ENCODE peak calls at places on chromosome 7, in ten cellular contexts. One of them, this sample, is unnamed.

GRCh38 chr7:35624299-35625186 is 70.4 kb downstream of the HERPUD2 start:
- DNase-seq in IMR-90: peak
- DNase-seq in foreskin keratinocyte: peak
- DNase-seq in CD8-positive, alpha-beta T cell: peak
- DNase-seq in nephron progenitor cell: peak
- DNase-seq in Calu3: peak
- DNase-seq in HCT116: peak
- DNase-seq in mammary epithelial cell: peak
- DNase-seq in HFFc6: peak
- DNase-seq in stomach: peak
- DNase-seq in this sample: peak

GRCh38 chr7:36309301-36309700 is 80.4 kb upstream of the ANLN start:
- DNase-seq in IMR-90: no peak
- DNase-seq in foreskin keratinocyte: no peak
- DNase-seq in CD8-positive, alpha-beta T cell: no peak
- DNase-seq in nephron progenitor cell: no peak
- DNase-seq in Calu3: no peak
- DNase-seq in HCT116: no peak
- DNase-seq in mammary epithelial cell: no peak
- DNase-seq in HFFc6: no peak
- DNase-seq in stomach: peak
- DNase-seq in this sample: peak

GRCh38 chr7:23469150-23469960 is 936 bp downstream of the IGF2BP3 start:
- DNase-seq in IMR-90: no peak
- DNase-seq in foreskin keratinocyte: no peak
- DNase-seq in CD8-positive, alpha-beta T cell: peak
- DNase-seq in nephron progenitor cell: peak
- DNase-seq in Calu3: peak
- DNase-seq in HCT116: no peak
- DNase-seq in mammary epithelial cell: peak
- DNase-seq in HFFc6: no peak
- DNase-seq in stomach: no peak
- DNase-seq in this sample: peak

GRCh38 chr7:102931757-102932156 is 19.0 kb downstream of the LRRC17 start:
- DNase-seq in IMR-90: peak
- DNase-seq in foreskin keratinocyte: no peak
- DNase-seq in CD8-positive, alpha-beta T cell: no peak
- DNase-seq in nephron progenitor cell: no peak
- DNase-seq in Calu3: no peak
- DNase-seq in HCT116: no peak
- DNase-seq in mammary epithelial cell: no peak
- DNase-seq in HFFc6: no peak
- DNase-seq in stomach: no peak
- DNase-seq in this sample: no peak

GRCh38 chr7:157552295-157552993 is 215.6 kb downstream of the DNAJB6 start:
- DNase-seq in IMR-90: no peak
- DNase-seq in foreskin keratinocyte: no peak
- DNase-seq in CD8-positive, alpha-beta T cell: no peak
- DNase-seq in nephron progenitor cell: no peak
- DNase-seq in Calu3: no peak
- DNase-seq in HCT116: no peak
- DNase-seq in mammary epithelial cell: no peak
- DNase-seq in HFFc6: no peak
- DNase-seq in stomach: no peak
- DNase-seq in this sample: no peak

GRCh38 chr7:157809863-157810851 is 473.4 kb downstream of the DNAJB6 start:
- DNase-seq in IMR-90: no peak
- DNase-seq in foreskin keratinocyte: no peak
- DNase-seq in CD8-positive, alpha-beta T cell: no peak
- DNase-seq in nephron progenitor cell: no peak
- DNase-seq in Calu3: no peak
- DNase-seq in HCT116: no peak
- DNase-seq in mammary epithelial cell: no peak
- DNase-seq in HFFc6: no peak
- DNase-seq in stomach: no peak
- DNase-seq in this sample: no peak

GRCh38 chr7:23476286-23477169 is 6.2 kb upstream of the IGF2BP3 start:
- DNase-seq in IMR-90: no peak
- DNase-seq in foreskin keratinocyte: no peak
- DNase-seq in CD8-positive, alpha-beta T cell: no peak
- DNase-seq in nephron progenitor cell: no peak
- DNase-seq in Calu3: no peak
- DNase-seq in HCT116: no peak
- DNase-seq in mammary epithelial cell: no peak
- DNase-seq in HFFc6: no peak
- DNase-seq in stomach: no peak
- DNase-seq in this sample: no peak

GRCh38 chr7:55964261-55964801 is at the start of gene NIPSNAP2:
- DNase-seq in IMR-90: peak
- DNase-seq in foreskin keratinocyte: no peak
- DNase-seq in CD8-positive, alpha-beta T cell: peak
- DNase-seq in nephron progenitor cell: peak
- DNase-seq in Calu3: peak
- DNase-seq in HCT116: peak
- DNase-seq in mammary epithelial cell: peak
- DNase-seq in HFFc6: peak
- DNase-seq in stomach: peak
- DNase-seq in this sample: peak

GRCh38 chr7:107948645-107949442 is 54.1 kb downstream of the LAMB1 start:
- DNase-seq in IMR-90: peak
- DNase-seq in foreskin keratinocyte: peak
- DNase-seq in CD8-positive, alpha-beta T cell: no peak
- DNase-seq in nephron progenitor cell: no peak
- DNase-seq in Calu3: peak
- DNase-seq in HCT116: peak
- DNase-seq in mammary epithelial cell: peak
- DNase-seq in HFFc6: peak
- DNase-seq in stomach: no peak
- DNase-seq in this sample: no peak

GRCh38 chr7:112112822-112113255 is 93.4 kb downstream of the DOCK4 start:
- DNase-seq in IMR-90: peak
- DNase-seq in foreskin keratinocyte: peak
- DNase-seq in CD8-positive, alpha-beta T cell: no peak
- DNase-seq in nephron progenitor cell: no peak
- DNase-seq in Calu3: no peak
- DNase-seq in HCT116: no peak
- DNase-seq in mammary epithelial cell: peak
- DNase-seq in HFFc6: peak
- DNase-seq in stomach: no peak
- DNase-seq in this sample: no peak

GRCh38 chr7:38177621-38178003 is 433 bp upstream of the STARD3NL start:
- DNase-seq in IMR-90: no peak
- DNase-seq in foreskin keratinocyte: no peak
- DNase-seq in CD8-positive, alpha-beta T cell: no peak
- DNase-seq in nephron progenitor cell: no peak
- DNase-seq in Calu3: no peak
- DNase-seq in HCT116: no peak
- DNase-seq in mammary epithelial cell: no peak
- DNase-seq in HFFc6: no peak
- DNase-seq in stomach: no peak
- DNase-seq in this sample: no peak

GRCh38 chr7:107203607-107204006 is 34.8 kb downstream of the HBP1 start:
- DNase-seq in IMR-90: no peak
- DNase-seq in foreskin keratinocyte: no peak
- DNase-seq in CD8-positive, alpha-beta T cell: no peak
- DNase-seq in nephron progenitor cell: no peak
- DNase-seq in Calu3: no peak
- DNase-seq in HCT116: no peak
- DNase-seq in mammary epithelial cell: no peak
- DNase-seq in HFFc6: no peak
- DNase-seq in stomach: no peak
- DNase-seq in this sample: no peak

GRCh38 chr7:4794591-4795350 is 19.3 kb downstream of the AP5Z1 start:
- DNase-seq in IMR-90: no peak
- DNase-seq in foreskin keratinocyte: peak
- DNase-seq in CD8-positive, alpha-beta T cell: no peak
- DNase-seq in nephron progenitor cell: no peak
- DNase-seq in Calu3: no peak
- DNase-seq in HCT116: no peak
- DNase-seq in mammary epithelial cell: no peak
- DNase-seq in HFFc6: no peak
- DNase-seq in stomach: no peak
- DNase-seq in this sample: no peak

GRCh38 chr7:93938293-93938692 is 16.8 kb downstream of the GNG11 start:
- DNase-seq in IMR-90: no peak
- DNase-seq in foreskin keratinocyte: no peak
- DNase-seq in CD8-positive, alpha-beta T cell: no peak
- DNase-seq in nephron progenitor cell: no peak
- DNase-seq in Calu3: no peak
- DNase-seq in HCT116: no peak
- DNase-seq in mammary epithelial cell: no peak
- DNase-seq in HFFc6: no peak
- DNase-seq in stomach: no peak
- DNase-seq in this sample: no peak

GRCh38 chr7:93943816-93944540 is 22.4 kb downstream of the GNG11 start:
- DNase-seq in IMR-90: no peak
- DNase-seq in foreskin keratinocyte: no peak
- DNase-seq in CD8-positive, alpha-beta T cell: no peak
- DNase-seq in nephron progenitor cell: no peak
- DNase-seq in Calu3: no peak
- DNase-seq in HCT116: no peak
- DNase-seq in mammary epithelial cell: no peak
- DNase-seq in HFFc6: no peak
- DNase-seq in stomach: no peak
- DNase-seq in this sample: no peak

GRCh38 chr7:93944673-93945072 is 23.1 kb downstream of the GNG11 start:
- DNase-seq in IMR-90: peak
- DNase-seq in foreskin keratinocyte: no peak
- DNase-seq in CD8-positive, alpha-beta T cell: no peak
- DNase-seq in nephron progenitor cell: no peak
- DNase-seq in Calu3: no peak
- DNase-seq in HCT116: no peak
- DNase-seq in mammary epithelial cell: no peak
- DNase-seq in HFFc6: no peak
- DNase-seq in stomach: no peak
- DNase-seq in this sample: no peak

GRCh38 chr7:93945083-93945482 is 23.5 kb downstream of the GNG11 start:
- DNase-seq in IMR-90: no peak
- DNase-seq in foreskin keratinocyte: no peak
- DNase-seq in CD8-positive, alpha-beta T cell: no peak
- DNase-seq in nephron progenitor cell: no peak
- DNase-seq in Calu3: no peak
- DNase-seq in HCT116: no peak
- DNase-seq in mammary epithelial cell: no peak
- DNase-seq in HFFc6: no peak
- DNase-seq in stomach: no peak
- DNase-seq in this sample: no peak

GRCh38 chr7:93941956-93942355 is 20.4 kb downstream of the GNG11 start:
- DNase-seq in IMR-90: peak
- DNase-seq in foreskin keratinocyte: no peak
- DNase-seq in CD8-positive, alpha-beta T cell: no peak
- DNase-seq in nephron progenitor cell: no peak
- DNase-seq in Calu3: no peak
- DNase-seq in HCT116: no peak
- DNase-seq in mammary epithelial cell: peak
- DNase-seq in HFFc6: peak
- DNase-seq in stomach: no peak
- DNase-seq in this sample: no peak
- TF ChIP-seq CTCF in IMR-90: no peak
- TF ChIP-seq CTCF in foreskin keratinocyte: no peak
- TF ChIP-seq CTCF in CD8-positive, alpha-beta T cell: no peak
- TF ChIP-seq CTCF in nephron progenitor cell: no peak
- TF ChIP-seq CTCF in Calu3: no peak
- TF ChIP-seq CTCF in HCT116: no peak
- TF ChIP-seq CTCF in mammary epithelial cell: no peak
- TF ChIP-seq CTCF in HFFc6: no peak
- TF ChIP-seq CTCF in stomach: no peak
- TF ChIP-seq CTCF in this sample: no peak

GRCh38 chr7:99365318-99366141 is 9.0 kb upstream of the ARPC1B start:
- DNase-seq in IMR-90: no peak
- DNase-seq in foreskin keratinocyte: peak
- DNase-seq in CD8-positive, alpha-beta T cell: peak
- DNase-seq in nephron progenitor cell: peak
- DNase-seq in Calu3: peak
- DNase-seq in HCT116: no peak
- DNase-seq in mammary epithelial cell: peak
- DNase-seq in HFFc6: no peak
- DNase-seq in stomach: peak
- DNase-seq in this sample: no peak
- TF ChIP-seq CTCF in IMR-90: peak
- TF ChIP-seq CTCF in foreskin keratinocyte: peak
- TF ChIP-seq CTCF in CD8-positive, alpha-beta T cell: peak
- TF ChIP-seq CTCF in nephron progenitor cell: peak
- TF ChIP-seq CTCF in Calu3: peak
- TF ChIP-seq CTCF in HCT116: peak
- TF ChIP-seq CTCF in mammary epithelial cell: peak
- TF ChIP-seq CTCF in HFFc6: peak
- TF ChIP-seq CTCF in stomach: peak
- TF ChIP-seq CTCF in this sample: peak

GRCh38 chr7:75914655-75915415 is at the start of gene POR:
- DNase-seq in IMR-90: peak
- DNase-seq in foreskin keratinocyte: peak
- DNase-seq in CD8-positive, alpha-beta T cell: peak
- DNase-seq in nephron progenitor cell: peak
- DNase-seq in Calu3: peak
- DNase-seq in HCT116: peak
- DNase-seq in mammary epithelial cell: peak
- DNase-seq in HFFc6: peak
- DNase-seq in stomach: peak
- DNase-seq in this sample: peak
- TF ChIP-seq CTCF in IMR-90: no peak
- TF ChIP-seq CTCF in foreskin keratinocyte: peak
- TF ChIP-seq CTCF in CD8-positive, alpha-beta T cell: no peak
- TF ChIP-seq CTCF in nephron progenitor cell: no peak
- TF ChIP-seq CTCF in Calu3: no peak
- TF ChIP-seq CTCF in HCT116: no peak
- TF ChIP-seq CTCF in mammary epithelial cell: no peak
- TF ChIP-seq CTCF in HFFc6: peak
- TF ChIP-seq CTCF in stomach: peak
- TF ChIP-seq CTCF in this sample: no peak

GRCh38 chr7:92134271-92135099 is at the start of gene CYP51A1:
- DNase-seq in IMR-90: peak
- DNase-seq in foreskin keratinocyte: peak
- DNase-seq in CD8-positive, alpha-beta T cell: peak
- DNase-seq in nephron progenitor cell: peak
- DNase-seq in Calu3: peak
- DNase-seq in HCT116: peak
- DNase-seq in mammary epithelial cell: peak
- DNase-seq in HFFc6: peak
- DNase-seq in stomach: peak
- DNase-seq in this sample: peak
- TF ChIP-seq CTCF in IMR-90: no peak
- TF ChIP-seq CTCF in foreskin keratinocyte: peak
- TF ChIP-seq CTCF in CD8-positive, alpha-beta T cell: no peak
- TF ChIP-seq CTCF in nephron progenitor cell: no peak
- TF ChIP-seq CTCF in Calu3: no peak
- TF ChIP-seq CTCF in HCT116: no peak
- TF ChIP-seq CTCF in mammary epithelial cell: no peak
- TF ChIP-seq CTCF in HFFc6: peak
- TF ChIP-seq CTCF in stomach: no peak
- TF ChIP-seq CTCF in this sample: peak

This sample was measured in progenitor cell of endocrine pancreas.